ENCODE peak calls at places on chromosomes 1 and 21, in ten cellular contexts. F, I, A, Y, X, D, O, V, H and U are unnamed samples.

GRCh38 chr1:41915786-41916571 is 2.7 kb downstream of the HIVEP3 start:
- DNase-seq in V (no peak), O (peak), A (peak), H (no peak), X (peak), D (no peak), Y (no peak), F (peak), I (no peak), U (no peak)

GRCh38 chr1:157431751-157432150 is 120.6 kb downstream of the FCRL5 start:
- DNase-seq in O (no peak), A (no peak), D (no peak), F (no peak), I (no peak), V (no peak), Y (no peak), H (no peak), X (no peak), U (peak)

GRCh38 chr1:164660415-164661174 is 101.6 kb downstream of the PBX1 start:
- DNase-seq in A (no peak), H (no peak), F (peak), O (peak), I (no peak), D (no peak), V (no peak), X (no peak), Y (no peak), U (no peak)

GRCh38 chr1:200029035-200029623 is 1.6 kb downstream of the NR5A2 start:
- DNase-seq in H (no peak), I (no peak), V (peak), Y (no peak), O (no peak), F (peak), A (peak), D (peak), X (peak), U (peak)

GRCh38 chr1:153888518-153888917 is 34.3 kb downstream of the GATAD2B start:
- DNase-seq in O (no peak), D (no peak), X (no peak), V (no peak), H (no peak), I (no peak), F (no peak), A (no peak), Y (no peak), U (no peak)

GRCh38 chr1:170562644-170563338 is 30.8 kb downstream of the GORAB start:
- DNase-seq in X (no peak), F (peak), O (peak), I (peak), Y (no peak), A (no peak), D (no peak), H (peak), V (peak), U (peak)

GRCh38 chr21:41360072-41360821 is 1.6 kb upstream of the MX2 start:
- DNase-seq in X (peak), F (peak), D (peak), Y (no peak), I (no peak), H (peak), V (peak), O (no peak), A (no peak), U (peak)

GRCh38 chr1:34923490-34923889 is 6.0 kb downstream of the DLGAP3 start:
- DNase-seq in H (no peak), A (no peak), X (no peak), D (no peak), F (no peak), O (no peak), Y (no peak), V (no peak), I (no peak), U (no peak)

GRCh38 chr1:109299087-109299983 is 7.5 kb downstream of the MYBPHL start:
- DNase-seq in D (no peak), O (no peak), V (peak), I (no peak), F (peak), A (peak), Y (no peak), H (peak), X (no peak), U (peak)

GRCh38 chr1:222334026-222334680 is 213.8 kb downstream of the HHIPL2 start:
- DNase-seq in F (no peak), O (no peak), X (no peak), V (no peak), I (no peak), H (no peak), Y (no peak), A (no peak), D (no peak), U (peak)

GRCh38 chr21:29211205-29211604 is 80.8 kb downstream of the MAP3K7CL start:
- DNase-seq in O (no peak), V (no peak), A (no peak), F (no peak), X (no peak), H (no peak), I (no peak), D (no peak), Y (no peak), U (no peak)